ENCODE peak calls at places on chromosomes 6 and 20, in five cellular contexts. R, B, Y, U and E are unnamed samples.

GRCh38 chr20:26276811-26277210 is 580.2 kb upstream of the ZNF337 start:
- DNase-seq in U (no peak), Y (no peak), B (no peak), R (peak), E (no peak)

GRCh38 chr20:33460711-33461110 is 17.1 kb upstream of the SNTA1 start:
- DNase-seq in R (no peak), U (no peak), Y (no peak), B (no peak), E (no peak)

GRCh38 chr6:14567031-14567430 is 449.5 kb downstream of the CD83 start:
- DNase-seq in U (no peak), Y (no peak), R (peak), B (no peak), E (no peak)

GRCh38 chr6:78308025-78308424 is 559.3 kb upstream of the IRAK1BP1 start:
- DNase-seq in Y (no peak), R (no peak), B (no peak), U (no peak), E (no peak)

GRCh38 chr6:45109551-45109950 is 218.6 kb upstream of the RUNX2 start:
- DNase-seq in Y (no peak), R (no peak), U (no peak), B (no peak), E (no peak)

GRCh38 chr20:63911171-63911570 is 16.2 kb downstream of the DNAJC5 start:
- DNase-seq in B (no peak), Y (no peak), R (no peak), U (no peak), E (peak)

GRCh38 chr6:93453956-93454355 is 34.6 kb upstream of the EPHA7 start:
- DNase-seq in B (no peak), U (no peak), Y (no peak), R (no peak), E (no peak)

GRCh38 chr20:55567826-55568225 is 437.5 kb downstream of the CBLN4 start:
- DNase-seq in Y (no peak), R (no peak), U (no peak), B (no peak), E (no peak)

GRCh38 chr20:31670371-31671228 is 32.9 kb downstream of the COX4I2 start:
- DNase-seq in R (peak), B (peak), U (peak), Y (peak), E (no peak)

GRCh38 chr6:9553002-9553401 is 861.9 kb downstream of the TFAP2A start:
- DNase-seq in R (no peak), B (no peak), Y (no peak), U (no peak), E (no peak)

GRCh38 chr6:98657764-98658163 is 176.6 kb upstream of the POU3F2 start:
- DNase-seq in Y (no peak), B (no peak), U (no peak), R (no peak), E (no peak)

GRCh38 chr20:46215913-46216707 is 92.2 kb downstream of the CDH22 start:
- DNase-seq in B (peak), U (no peak), R (no peak), Y (no peak), E (no peak)

GRCh38 chr20:53959849-53960585 is 110.4 kb downstream of the BCAS1 start:
- DNase-seq in Y (no peak), B (peak), U (no peak), R (no peak), E (no peak)

GRCh38 chr6:4313044-4313686 is 177.8 kb upstream of the ECI2 start:
- DNase-seq in Y (no peak), R (no peak), U (no peak), B (peak), E (no peak)

GRCh38 chr6:40681622-40682021 is 94.5 kb upstream of the LRFN2 start:
- DNase-seq in U (no peak), B (no peak), Y (no peak), R (no peak), E (no peak)

GRCh38 chr20:50017160-50017559 is 34.4 kb downstream of the SNAI1 start:
- DNase-seq in Y (no peak), B (no peak), U (no peak), R (no peak), E (no peak)

GRCh38 chr6:37988131-37988530 is 168.6 kb downstream of the ZFAND3 start:
- DNase-seq in Y (no peak), B (no peak), U (no peak), R (no peak), E (no peak)

GRCh38 chr6:138560130-138560850 is 61.0 kb upstream of the NHSL1 start:
- DNase-seq in Y (no peak), U (no peak), B (no peak), R (no peak), E (no peak)

GRCh38 chr20:440636-441035 is 21.7 kb downstream of the TBC1D20 start:
- DNase-seq in B (no peak), R (no peak), U (no peak), Y (no peak), E (no peak)

GRCh38 chr20:37880726-37881591 is 22.0 kb upstream of the VSTM2L start:
- DNase-seq in Y (no peak), B (peak), R (peak), U (no peak), E (no peak)